ENCODE peak calls at places on chromosomes 11 and 22, in four cellular contexts. A is HepG2, T is K562, Q is HEK293T. Z is an unnamed sample.

GRCh38 chr11:11780843-11781242 is 60.9 kb upstream of the USP47 start:
- DNase-seq in A (no peak), T (no peak), Q (no peak), Z (no peak)

GRCh38 chr22:27740192-27740748 is 61.3 kb downstream of the MN1 start:
- DNase-seq in A (no peak), T (no peak), Q (no peak), Z (no peak)

GRCh38 chr11:3747704-3748103 is 49.6 kb downstream of the NUP98 start:
- DNase-seq in A (no peak), T (no peak), Q (no peak), Z (no peak)

GRCh38 chr11:119315139-119316016 is 1.6 kb downstream of the MCAM start:
- DNase-seq in A (no peak), T (no peak), Q (no peak), Z (peak)

GRCh38 chr11:12461516-12461915 is 84.1 kb downstream of the PARVA start:
- DNase-seq in A (no peak), T (no peak), Q (peak), Z (no peak)

GRCh38 chr11:63913866-63914830 is 2.8 kb downstream of the RCOR2 start:
- DNase-seq in A (no peak), T (no peak), Q (no peak), Z (no peak)

GRCh38 chr22:36741968-36742367 is 34.0 kb downstream of the IFT27 start:
- DNase-seq in A (no peak), T (no peak), Q (no peak), Z (no peak)

GRCh38 chr11:106413222-106413621 is 335.8 kb downstream of the AASDHPPT start:
- DNase-seq in A (no peak), T (no peak), Q (no peak), Z (no peak)

GRCh38 chr11:67422894-67423293 is 5.4 kb upstream of the RPS6KB2 start:
- DNase-seq in A (no peak), T (no peak), Q (no peak), Z (no peak)

DNA sequence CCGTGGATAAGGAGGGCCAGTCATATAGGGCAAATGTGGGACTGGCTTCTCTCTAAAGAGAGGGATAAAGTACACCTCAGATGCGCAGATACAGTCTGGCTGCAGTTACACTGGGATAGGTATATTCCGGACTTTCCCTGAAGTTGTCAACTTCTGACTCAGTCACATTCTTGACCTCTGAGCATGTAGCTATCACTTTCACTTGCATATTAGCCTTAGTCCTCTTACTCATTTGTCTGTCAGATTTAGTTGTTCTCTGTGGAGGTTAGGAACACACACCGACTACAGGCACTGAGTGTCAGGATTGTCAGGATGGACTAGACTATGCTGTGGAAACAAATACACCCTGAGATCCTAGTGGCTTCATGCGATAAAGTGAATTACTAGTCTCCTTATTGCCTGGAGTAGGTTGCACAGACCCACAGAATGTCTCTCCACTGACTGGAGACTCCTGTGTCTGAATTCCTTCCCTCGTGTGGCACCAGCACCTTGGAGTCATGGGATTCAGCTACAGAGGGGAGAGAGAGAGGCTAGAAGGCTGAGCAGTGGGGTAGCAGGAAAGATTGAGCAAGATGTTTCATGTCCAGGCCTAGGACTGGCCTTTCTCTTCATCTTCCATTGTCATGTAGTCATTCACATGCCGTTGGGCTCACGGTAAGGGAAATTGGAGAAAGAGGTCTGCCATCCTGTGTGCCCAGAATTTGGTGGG is 654.3 kb downstream of the NTM start:
- DNase-seq in A (no peak), T (no peak), Q (no peak), Z (no peak)
- TF ChIP-seq ELF4 in A (no peak), T (no peak), Q (no peak), Z (no peak)

GRCh38 chr22:44732017-44732561 is 20.3 kb upstream of the ARHGAP8 start:
- DNase-seq in A (no peak), T (no peak), Q (no peak), Z (no peak)
- TF ChIP-seq ELF4 in A (no peak), T (no peak), Q (no peak), Z (no peak)

GRCh38 chr11:111733009-111733408 is 33.2 kb downstream of the PPP2R1B start:
- DNase-seq in A (no peak), T (no peak), Q (no peak), Z (no peak)

GRCh38 chr11:111736191-111736590 is 30.0 kb downstream of the PPP2R1B start:
- DNase-seq in A (no peak), T (no peak), Q (no peak), Z (no peak)

GRCh38 chr11:111733655-111734088 is 32.5 kb downstream of the PPP2R1B start:
- DNase-seq in A (no peak), T (no peak), Q (no peak), Z (no peak)

GRCh38 chr11:111735262-111736116 is 30.7 kb downstream of the PPP2R1B start:
- DNase-seq in A (no peak), T (no peak), Q (peak), Z (no peak)

GRCh38 chr11:111734383-111735261 is 31.6 kb downstream of the PPP2R1B start:
- DNase-seq in A (no peak), T (no peak), Q (no peak), Z (no peak)
- TF ChIP-seq ELF4 in A (no peak), T (no peak), Q (no peak), Z (no peak)

GRCh38 chr22:43169310-43170130 is 17.4 kb downstream of the TTLL12 start:
- DNase-seq in A (no peak), T (no peak), Q (no peak), Z (no peak)

GRCh38 chr22:43164636-43165035 is 13.3 kb downstream of the TSPO start:
- DNase-seq in A (no peak), T (no peak), Q (no peak), Z (no peak)

GRCh38 chr22:43168416-43169309 is 17.3 kb downstream of the TSPO start:
- DNase-seq in A (no peak), T (no peak), Q (no peak), Z (no peak)

GRCh38 chr22:43166132-43166930 is 15.0 kb downstream of the TSPO start:
- DNase-seq in A (no peak), T (no peak), Q (no peak), Z (no peak)

DNA sequence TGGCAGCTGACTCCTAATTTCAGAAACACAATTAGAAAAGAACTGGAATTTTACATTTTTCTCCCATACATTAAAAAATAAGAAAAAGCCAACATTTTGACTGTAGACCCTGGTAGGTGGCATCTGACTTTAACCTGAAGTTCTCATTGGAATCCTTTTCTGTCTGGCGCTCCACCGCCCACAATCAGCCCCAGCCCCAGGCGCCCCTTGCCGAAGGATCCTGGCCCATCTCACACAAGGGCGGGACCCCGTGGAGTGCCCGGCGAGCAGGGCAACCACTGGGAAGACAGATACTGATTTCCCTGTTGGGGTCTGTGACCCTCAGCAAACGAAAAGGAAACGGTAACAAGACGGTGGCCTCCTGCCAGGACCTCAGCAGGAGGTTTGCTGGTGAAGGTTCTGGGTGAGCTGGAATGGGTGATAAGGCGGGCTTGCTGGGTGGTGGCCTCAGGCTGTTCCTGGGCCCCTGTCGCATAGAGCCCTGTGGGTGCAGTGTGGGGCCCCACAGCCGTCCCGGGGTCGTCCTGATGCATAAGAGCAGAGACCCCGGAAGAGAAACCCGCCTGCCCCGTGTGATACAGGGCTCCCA is 15.7 kb downstream of the TSPO start:
- DNase-seq in A (no peak), T (no peak), Q (no peak), Z (no peak)
- TF ChIP-seq ELF4 in A (no peak), T (no peak), Q (no peak), Z (no peak)

DNA sequence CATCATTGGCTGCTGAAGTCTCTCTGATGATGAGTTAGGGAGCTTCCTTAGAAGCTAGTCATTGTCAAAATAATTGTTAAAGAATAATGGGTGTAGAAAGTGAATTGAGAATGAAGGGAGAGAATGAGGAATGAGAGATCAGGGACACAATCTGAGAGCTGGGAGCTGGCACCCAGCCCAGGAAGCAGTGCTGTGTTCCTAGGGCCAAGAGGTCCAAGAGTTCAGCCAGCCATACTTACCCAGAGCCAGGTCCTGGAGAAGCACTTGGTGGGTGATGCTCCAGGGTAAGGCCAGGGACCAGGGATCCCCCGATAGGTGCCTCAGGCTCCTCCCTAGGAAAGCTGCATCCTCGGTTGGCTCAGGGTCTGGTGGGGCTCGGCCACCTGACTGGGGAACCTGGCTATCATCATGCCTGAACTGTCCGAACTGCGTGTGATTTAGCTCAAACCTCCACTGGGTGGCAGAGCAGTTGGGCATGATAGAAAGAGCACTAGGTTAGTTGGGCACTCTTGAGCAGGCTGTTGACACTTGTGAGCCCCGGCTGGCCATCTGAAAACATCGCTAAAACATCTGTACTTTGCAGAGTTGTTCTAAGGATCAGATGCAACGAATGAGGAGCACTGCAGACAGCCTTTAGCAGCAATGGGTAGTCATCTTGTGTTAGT is 123.9 kb upstream of the NCAM1 start:
- DNase-seq in A (no peak), T (no peak), Q (no peak), Z (no peak)
- TF ChIP-seq ELF4 in A (no peak), T (no peak), Q (no peak), Z (no peak)

GRCh38 chr11:128716661-128717210 is 22.9 kb downstream of the FLI1 start:
- DNase-seq in A (no peak), T (no peak), Q (no peak), Z (no peak)
- TF ChIP-seq ELF4 in A (no peak), T (no peak), Q (no peak), Z (no peak)

GRCh38 chr22:39984750-39985149 is 10.0 kb upstream of the FAM83F start:
- DNase-seq in A (no peak), T (no peak), Q (no peak), Z (no peak)

GRCh38 chr22:39983346-39983745 is 11.4 kb upstream of the FAM83F start:
- DNase-seq in A (no peak), T (no peak), Q (no peak), Z (no peak)

GRCh38 chr22:39980635-39981034 is 14.1 kb upstream of the FAM83F start:
- DNase-seq in A (no peak), T (no peak), Q (no peak), Z (no peak)

GRCh38 chr22:39985383-39986045 is 9.2 kb upstream of the FAM83F start:
- DNase-seq in A (no peak), T (no peak), Q (no peak), Z (no peak)

GRCh38 chr22:39984006-39984405 is 10.7 kb upstream of the FAM83F start:
- DNase-seq in A (no peak), T (no peak), Q (no peak), Z (no peak)
- TF ChIP-seq ELF4 in A (no peak), T (no peak), Q (no peak), Z (no peak)

GRCh38 chr11:1825039-1825740 is 9.6 kb upstream of the SYT8 start:
- DNase-seq in A (peak), T (peak), Q (peak), Z (peak)
- TF ChIP-seq ELF4 in A (no peak), T (no peak), Q (no peak), Z (no peak)

GRCh38 chr11:46038529-46038928 is 82.7 kb downstream of the PHF21A start:
- DNase-seq in A (no peak), T (no peak), Q (no peak), Z (no peak)

GRCh38 chr11:46036009-46036408 is 85.2 kb downstream of the PHF21A start:
- DNase-seq in A (no peak), T (no peak), Q (no peak), Z (no peak)

GRCh38 chr11:46039990-46040389 is 81.3 kb downstream of the PHF21A start:
- DNase-seq in A (no peak), T (no peak), Q (no peak), Z (no peak)

GRCh38 chr11:46036969-46037368 is 84.3 kb downstream of the PHF21A start:
- DNase-seq in A (no peak), T (no peak), Q (no peak), Z (no peak)
- TF ChIP-seq ELF4 in A (no peak), T (no peak), Q (no peak), Z (no peak)